ENCODE peak calls at places on chromosomes 1 and 21, in eight cellular contexts. Z is esophagus muscularis mucosa, Q is NB4, L is coronary artery, C is AG04450, H is MCF 10A, N is nephron progenitor cell, W is GM12864. A is an unnamed sample.

GRCh38 chr1:41639332-41639936 is 155.0 kb upstream of the EDN2 start:
- DNase-seq in N (no peak), L (peak), C (no peak), Q (no peak), H (peak), Z (no peak), W (no peak), A (peak)

GRCh38 chr1:38454236-38454635 is 405.3 kb downstream of the RRAGC start:
- DNase-seq in C (no peak), L (no peak), Z (peak), Q (peak), N (peak), H (peak), W (no peak), A (no peak)

GRCh38 chr1:88890790-88891317 is 513 bp downstream of the GTF2B start:
- DNase-seq in H (peak), L (no peak), N (peak), Z (no peak), Q (peak), C (no peak), W (no peak), A (peak)

GRCh38 chr1:18927082-18927653 is 24.8 kb upstream of the ALDH4A1 start:
- DNase-seq in Z (no peak), L (no peak), W (no peak), H (peak), N (no peak), C (no peak), Q (no peak), A (peak)

GRCh38 chr1:226541631-226542622 is 6.6 kb upstream of the STUM start:
- DNase-seq in L (no peak), Z (no peak), N (no peak), H (peak), W (no peak), C (no peak), Q (no peak), A (no peak)

GRCh38 chr1:244074559-244075171 is 23.6 kb downstream of the ZBTB18 start:
- DNase-seq in N (no peak), Z (no peak), L (no peak), H (no peak), W (no peak), C (no peak), Q (no peak), A (peak)

GRCh38 chr1:95323117-95323516 is 89.1 kb downstream of the RWDD3 start:
- DNase-seq in N (no peak), Z (no peak), W (no peak), Q (peak), C (no peak), H (peak), L (no peak), A (no peak)

GRCh38 chr1:156885314-156885713 is 8.2 kb upstream of the PEAR1 start:
- DNase-seq in Q (no peak), Z (no peak), L (no peak), H (no peak), W (no peak), C (no peak), N (no peak), A (no peak)

GRCh38 chr1:177181631-177182291 is 11.0 kb downstream of the BRINP2 start:
- DNase-seq in Z (no peak), Q (peak), W (no peak), N (peak), L (peak), H (peak), C (no peak), A (peak)

GRCh38 chr1:236997361-236997760 is 6.9 kb downstream of the MT1HL1 start:
- DNase-seq in Z (peak), C (no peak), Q (no peak), W (no peak), L (no peak), N (no peak), H (no peak), A (no peak)

GRCh38 chr21:28518620-28519019 is 474.1 kb downstream of the LTN1 start:
- DNase-seq in H (peak), L (no peak), C (no peak), W (no peak), Q (no peak), N (no peak), Z (no peak), A (no peak)

GRCh38 chr21:17196619-17197018 is 316.2 kb upstream of the CXADR start:
- DNase-seq in N (no peak), L (no peak), C (no peak), Z (no peak), Q (no peak), W (no peak), H (no peak), A (no peak)

GRCh38 chr1:106185089-106185488 is 871.4 kb upstream of the PRMT6 start:
- DNase-seq in Q (no peak), H (no peak), Z (no peak), L (no peak), C (no peak), N (no peak), W (no peak), A (no peak)

GRCh38 chr1:114956570-114956969 is 73.1 kb upstream of the TSHB start:
- DNase-seq in N (no peak), Q (peak), C (no peak), H (peak), Z (no peak), L (no peak), W (no peak), A (no peak)

GRCh38 chr1:69523032-69523431 is 44.7 kb upstream of the LRRC7 start:
- DNase-seq in H (no peak), Q (no peak), N (no peak), Z (no peak), L (no peak), W (no peak), C (peak), A (no peak)

GRCh38 chr1:203796223-203796747 is 862 bp downstream of the ZBED6 start:
- DNase-seq in L (no peak), Z (no peak), N (no peak), Q (peak), W (no peak), C (no peak), H (peak), A (peak)

GRCh38 chr1:8097077-8097799 is 71.1 kb upstream of the ERRFI1 start:
- DNase-seq in N (no peak), C (no peak), Z (no peak), Q (peak), L (no peak), H (peak), W (peak), A (peak)

GRCh38 chr1:209696673-209697072 is 8.0 kb upstream of the HSD11B1 start:
- DNase-seq in W (no peak), L (no peak), Q (no peak), Z (no peak), C (no peak), N (no peak), H (no peak), A (no peak)

DNA sequence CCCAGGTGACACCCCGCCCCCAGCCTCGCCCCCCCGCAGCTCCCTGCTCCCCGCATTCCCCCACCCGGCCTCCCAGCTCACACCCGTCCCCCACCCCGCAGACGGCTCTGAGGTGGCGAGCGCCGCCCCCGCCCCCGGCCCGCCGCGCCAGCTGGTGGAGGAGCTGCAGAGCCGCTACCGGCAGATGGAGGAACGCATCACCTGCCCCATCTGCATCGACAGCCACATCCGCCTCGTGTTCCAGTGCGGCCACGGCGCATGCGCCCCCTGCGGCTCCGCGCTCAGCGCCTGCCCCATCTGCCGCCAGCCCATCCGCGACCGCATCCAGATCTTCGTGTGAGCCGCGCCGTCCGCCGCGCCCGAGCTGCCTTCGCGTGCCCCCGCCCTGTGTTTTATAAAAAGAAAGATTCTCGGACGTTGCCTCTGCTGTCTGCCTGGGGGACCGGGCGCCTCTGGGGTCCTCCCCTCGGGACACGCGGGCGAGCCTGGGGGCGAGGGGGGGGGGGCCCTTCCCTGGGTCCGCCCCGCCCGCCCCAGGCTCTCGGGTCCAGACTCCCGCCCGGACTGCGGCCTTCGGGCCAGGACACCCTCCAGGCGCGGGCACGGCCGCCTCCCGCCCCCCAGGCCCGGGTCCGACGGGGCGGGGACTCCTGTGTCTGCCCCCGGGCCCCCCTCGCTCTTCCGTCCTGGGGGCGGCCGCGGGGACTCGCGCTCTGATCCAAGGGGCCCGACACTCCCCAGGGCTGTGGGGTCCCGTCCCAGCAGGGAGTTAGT is 1.6 kb upstream of the MMP23B start:
- DNase-seq in Z (peak), N (peak), L (peak), W (peak), H (no peak), C (no peak), Q (no peak), A (peak)
- TF ChIP-seq CTCF in Z (no peak), N (no peak), L (no peak), W (peak), H (no peak), C (no peak), Q (no peak), A (peak)

DNA sequence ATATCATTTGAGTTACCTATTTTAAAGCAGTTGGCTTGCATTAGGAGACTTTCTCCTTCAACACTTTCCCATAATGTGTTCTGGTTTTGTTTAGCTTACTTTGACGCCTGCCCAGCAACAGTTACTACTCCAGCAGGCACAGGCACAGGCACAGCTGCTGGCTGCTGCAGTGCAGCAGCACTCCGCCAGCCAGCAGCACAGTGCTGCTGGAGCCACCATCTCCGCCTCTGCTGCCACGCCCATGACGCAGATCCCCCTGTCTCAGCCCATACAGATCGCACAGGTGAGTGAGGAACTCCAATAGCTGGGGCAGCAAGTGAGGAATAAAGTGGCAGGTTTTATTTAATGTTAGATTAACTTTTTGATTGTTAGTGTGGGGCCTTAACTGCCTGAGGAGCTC is 144.3 kb downstream of the CD247 start:
- DNase-seq in Z (no peak), N (no peak), H (no peak), W (no peak), C (no peak), L (no peak), Q (no peak), A (no peak)
- TF ChIP-seq CTCF in Z (no peak), N (no peak), H (no peak), W (no peak), C (no peak), L (no peak), Q (no peak), A (no peak)

DNA sequence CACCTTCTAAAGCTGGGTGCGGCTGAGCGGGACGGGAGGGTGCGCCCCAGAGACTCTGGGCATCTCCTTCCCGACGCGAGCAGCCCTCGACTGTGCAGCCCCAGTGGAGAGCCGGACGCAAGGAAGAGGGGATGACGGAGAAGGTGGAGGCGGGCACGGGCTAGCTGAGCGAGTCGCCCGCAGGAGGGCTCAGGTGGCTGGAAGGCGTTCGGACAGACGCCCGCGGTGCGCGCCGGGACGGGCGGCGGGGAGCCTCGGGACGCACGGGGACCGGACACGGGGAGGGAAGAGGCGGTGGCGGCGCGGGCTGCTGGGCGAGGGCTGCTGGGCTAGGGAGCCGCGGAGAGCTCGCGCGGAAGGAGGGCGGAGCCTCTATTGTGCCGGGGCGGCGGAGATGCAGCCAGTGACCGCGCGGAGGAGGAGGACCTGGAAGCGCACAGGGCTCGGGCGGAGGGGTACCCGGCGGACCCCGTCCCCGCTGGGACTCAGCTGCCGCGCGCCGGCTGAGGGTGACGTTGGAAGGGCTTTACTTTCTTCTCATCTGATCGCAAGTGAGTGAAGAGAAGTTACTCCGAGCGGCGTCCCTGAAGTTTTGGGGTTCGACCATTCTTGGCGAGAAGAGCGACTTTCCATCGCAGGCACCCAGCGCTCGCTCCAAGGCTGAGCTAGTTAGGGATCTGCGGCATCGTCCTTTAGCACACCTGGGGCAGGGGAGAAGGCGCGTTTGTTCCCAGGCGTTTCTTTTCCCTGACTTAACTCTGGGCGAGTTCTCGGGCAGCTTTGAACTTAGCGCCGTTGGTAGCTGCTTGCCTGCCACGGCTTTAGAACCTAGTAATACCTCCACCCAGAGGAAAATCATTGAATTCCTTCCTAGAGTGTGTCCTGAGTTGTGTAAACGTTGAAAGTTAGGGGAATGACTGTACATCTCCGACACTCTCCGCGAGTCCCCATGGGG is at the start of gene OLFML2B:
- DNase-seq in Q (peak), C (peak), L (peak), N (peak), W (no peak), H (peak), Z (no peak), A (peak)
- TF ChIP-seq CTCF in Q (no peak), C (peak), L (peak), N (no peak), W (no peak), H (peak), Z (no peak), A (no peak)

GRCh38 chr1:81731989-81732388 is 68.7 kb upstream of the ADGRL2 start:
- DNase-seq in N (no peak), C (no peak), W (no peak), Q (no peak), Z (no peak), L (no peak), H (peak), A (no peak)
- TF ChIP-seq CTCF in N (no peak), C (no peak), W (no peak), Q (no peak), Z (no peak), L (no peak), H (peak), A (no peak)

GRCh38 chr1:10529772-10530171 is 55.0 kb downstream of the PEX14 start:
- DNase-seq in H (peak), W (no peak), C (no peak), Z (no peak), L (no peak), Q (no peak), N (no peak), A (no peak)

GRCh38 chr1:10529096-10529495 is 54.3 kb downstream of the PEX14 start:
- DNase-seq in H (peak), Z (no peak), C (no peak), L (no peak), W (no peak), N (no peak), Q (no peak), A (no peak)

GRCh38 chr1:10528066-10529014 is 53.6 kb downstream of the PEX14 start:
- DNase-seq in N (no peak), Z (no peak), H (peak), C (peak), W (no peak), Q (no peak), L (no peak), A (no peak)

GRCh38 chr1:10530756-10531155 is 56.0 kb downstream of the PEX14 start:
- DNase-seq in Q (no peak), W (no peak), L (no peak), H (peak), N (no peak), Z (no peak), C (no peak), A (no peak)

GRCh38 chr1:10530281-10530740 is 55.6 kb downstream of the PEX14 start:
- DNase-seq in N (peak), Q (peak), Z (no peak), H (peak), L (no peak), W (no peak), C (no peak), A (no peak)
- TF ChIP-seq CTCF in N (peak), Q (peak), Z (peak), H (peak), L (no peak), W (peak), C (peak), A (no peak)

GRCh38 chr1:245673920-245674414 is 519.2 kb downstream of the KIF26B start:
- DNase-seq in Z (no peak), Q (peak), N (no peak), W (peak), L (no peak), H (no peak), C (no peak), A (peak)
- TF ChIP-seq CTCF in Z (no peak), Q (no peak), N (no peak), W (no peak), L (no peak), H (no peak), C (no peak), A (no peak)

GRCh38 chr1:161885013-161885412 is 118.9 kb downstream of the ATF6 start:
- DNase-seq in Z (no peak), Q (peak), H (peak), L (no peak), N (no peak), C (peak), W (no peak), A (no peak)
- TF ChIP-seq CTCF in Z (no peak), Q (no peak), H (no peak), L (no peak), N (no peak), C (no peak), W (no peak), A (no peak)

DNA sequence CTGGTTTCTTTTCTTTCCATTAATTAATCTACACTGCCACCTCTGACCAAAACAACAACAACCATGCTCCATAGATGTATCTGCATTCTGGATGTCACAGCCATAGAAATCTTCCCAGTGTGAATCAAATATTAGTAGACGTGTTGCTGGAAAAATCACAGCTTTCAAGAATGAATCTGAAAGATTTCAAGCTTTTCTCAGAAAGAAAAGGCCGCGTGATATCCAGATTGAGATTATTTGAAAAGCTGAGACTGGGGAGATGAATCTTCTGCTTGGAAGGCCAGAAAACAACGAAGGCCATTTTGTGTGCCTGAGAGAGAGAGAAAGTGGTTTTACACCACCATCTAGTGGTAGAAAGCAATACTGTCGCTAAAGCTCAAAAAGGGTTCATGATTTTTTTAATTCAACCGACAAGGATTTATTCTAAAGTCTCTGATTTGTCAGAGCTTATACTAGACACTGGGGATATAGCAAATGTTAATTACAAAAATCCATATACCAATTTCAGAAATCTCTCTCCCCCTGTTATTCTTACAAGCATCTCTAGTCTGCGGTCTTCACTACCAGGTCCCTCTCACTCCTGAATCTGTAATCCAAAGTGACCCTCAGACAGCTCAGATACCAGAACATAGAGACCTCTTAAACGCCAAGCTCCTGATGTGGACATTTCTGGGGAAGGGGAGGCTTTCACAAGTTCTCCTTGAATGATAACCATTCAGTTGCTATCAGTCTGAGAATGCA is 87.5 kb upstream of the SGIP1 start:
- DNase-seq in L (no peak), W (peak), Q (peak), Z (no peak), N (peak), C (no peak), H (peak), A (peak)
- TF ChIP-seq CTCF in L (peak), W (peak), Q (peak), Z (peak), N (peak), C (peak), H (peak), A (peak)

GRCh38 chr1:202213361-202214088 is 19.9 kb downstream of the LGR6 start:
- DNase-seq in L (no peak), H (peak), Q (peak), Z (no peak), C (no peak), N (no peak), W (no peak), A (no peak)
- TF ChIP-seq CTCF in L (peak), H (peak), Q (peak), Z (no peak), C (peak), N (peak), W (no peak), A (no peak)

GRCh38 chr1:223386013-223386412 is 7.2 kb upstream of the CCDC185 start:
- DNase-seq in L (no peak), H (no peak), W (no peak), N (no peak), Z (no peak), Q (no peak), C (no peak), A (no peak)
- TF ChIP-seq CTCF in L (no peak), H (no peak), W (no peak), N (no peak), Z (no peak), Q (no peak), C (no peak), A (no peak)